ENCODE peak calls at places on chromosomes 3 and 15, in five cellular contexts. G is tibial nerve, F is T-helper 2 cell, K is EH, L is left colon. Q is an unnamed sample.
A peak's percentile ranks its signal among the peaks of the same experiment; 100 is the strongest.

GRCh38 chr3:189576486-189576885 is 54.7 kb upstream of the TP63 start:
- DNase-seq in G (no peak), F (no peak), K (no peak), L (no peak), Q (no peak)

GRCh38 chr3:130648293-130648692 is 98.3 kb downstream of the PIK3R4 start:
- DNase-seq in G (no peak), F (no peak), K (no peak), L (no peak), Q (no peak)

GRCh38 chr15:36370735-36371115 is 208.7 kb upstream of the CDIN1 start:
- DNase-seq in G (no peak), F (no peak), K (peak; percentile 89), L (no peak), Q (no peak)

GRCh38 chr15:80418892-80419537 is 14.8 kb downstream of the ARNT2 start:
- DNase-seq in G (peak; percentile 19), F (peak; percentile 30), K (peak; percentile 65), L (peak; percentile 35), Q (no peak)

GRCh38 chr3:69318410-69318809 is 67.5 kb downstream of the FRMD4B start:
- DNase-seq in G (no peak), F (no peak), K (no peak), L (no peak), Q (no peak)

GRCh38 chr15:53759333-53759975 is at the start of gene WDR72:
- DNase-seq in G (no peak), F (no peak), K (no peak), L (peak; percentile 18), Q (no peak)

GRCh38 chr15:77187751-77188464 is 117.0 kb upstream of the TSPAN3 start:
- DNase-seq in G (peak; percentile 58), F (peak; percentile 29), K (peak; percentile 70), L (no peak), Q (no peak)

GRCh38 chr3:60086811-60087210 is 1037.0 kb upstream of the CFAP20DC start:
- DNase-seq in G (no peak), F (peak; percentile 90), K (peak; percentile 40), L (no peak), Q (no peak)

GRCh38 chr3:104359546-104359945 is 1007.2 kb upstream of the ALCAM start:
- DNase-seq in G (no peak), F (no peak), K (peak; percentile 95), L (no peak), Q (no peak)

GRCh38 chr3:67602816-67603215 is 51.6 kb downstream of the SUCLG2 start:
- DNase-seq in G (no peak), F (no peak), K (no peak), L (no peak), Q (no peak)

GRCh38 chr3:128693696-128694095 is 32.3 kb upstream of the RAB7A start:
- DNase-seq in G (no peak), F (no peak), K (no peak), L (no peak), Q (no peak)

GRCh38 chr3:99250821-99251355 is 349.4 kb upstream of the DCBLD2 start:
- DNase-seq in G (peak; percentile 30), F (no peak), K (peak; percentile 59), L (no peak), Q (no peak)

GRCh38 chr3:93843981-93844380 is 129.7 kb downstream of the PROS1 start:
- DNase-seq in G (peak; percentile 7), F (no peak), K (peak; percentile 87), L (no peak), Q (no peak)

GRCh38 chr3:129315386-129315991 is 36.8 kb downstream of the HMCES start:
- DNase-seq in G (peak; percentile 29), F (peak; percentile 67), K (peak; percentile 29), L (peak; percentile 60), Q (peak; percentile 52)

GRCh38 chr15:87368511-87368910 is 888.0 kb downstream of the NTRK3 start:
- DNase-seq in G (no peak), F (no peak), K (no peak), L (no peak), Q (no peak)

GRCh38 chr3:129690406-129690805 is 83.9 kb upstream of the PLXND1 start:
- DNase-seq in G (peak; percentile 74), F (peak; percentile 74), K (peak; percentile 69), L (no peak), Q (peak; percentile 63)

GRCh38 chr3:10017636-10018292 is 8.5 kb upstream of the FANCD2 start:
- DNase-seq in G (no peak), F (peak; percentile 48), K (peak; percentile 86), L (no peak), Q (no peak)

GRCh38 chr3:141876891-141877561 is 583 bp downstream of the ATP1B3 start:
- DNase-seq in G (peak; percentile 54), F (peak; percentile 72), K (peak; percentile 55), L (peak; percentile 68), Q (peak; percentile 42)

GRCh38 chr3:184377882-184378445 is at the start of gene THPO:
- DNase-seq in G (no peak), F (no peak), K (no peak), L (no peak), Q (no peak)

GRCh38 chr3:78101363-78101762 is 1061.5 kb downstream of the ROBO2 start:
- DNase-seq in G (no peak), F (no peak), K (peak; percentile 87), L (no peak), Q (no peak)

GRCh38 chr3:180646187-180646790 is 33.0 kb downstream of the CCDC39 start:
- DNase-seq in G (no peak), F (no peak), K (no peak), L (no peak), Q (no peak)

GRCh38 chr15:73370151-73370550 is 1.4 kb upstream of the HCN4 start:
- DNase-seq in G (no peak), F (no peak), K (no peak), L (no peak), Q (no peak)

GRCh38 chr15:53193149-53193548 is 403.0 kb upstream of the ONECUT1 start:
- DNase-seq in G (no peak), F (no peak), K (peak; percentile 3), L (no peak), Q (no peak)

GRCh38 chr15:58147151-58147550 is 9.0 kb downstream of the AQP9 start:
- DNase-seq in G (peak; percentile 21), F (no peak), K (no peak), L (no peak), Q (no peak)